ENCODE peak calls at places on chromosome 1, in ten cellular contexts. One of them, this sample, is unnamed.
A peak's percentile ranks its signal among the peaks of the same experiment; 100 is the strongest.

GRCh38 chr1:228647523-228648444 is 87.5 kb upstream of the RHOU start:
- DNase-seq in KBM-7: peak; percentile 83
- DNase-seq in M059J: peak; percentile 67
- DNase-seq in SW480: peak; percentile 90
- DNase-seq in mammary epithelial cell: peak; percentile 66
- DNase-seq in fibroblast of the conjunctiva: peak; percentile 41
- DNase-seq in stimulated activated CD4-positive, alpha-beta T cell treated with anti-CD3 and anti-CD28 coated beads, Interleukin-1b, Interleukin-23, amount 100 ng/mL, for 4 hours: peak; percentile 6
- DNase-seq in lower lobe of right lung: peak; percentile 49
- DNase-seq in activated naive CD8-positive, alpha-beta T cell treated with anti-CD3 and anti-CD28 coated beads, Interleukin-2, amount 50 U/mL, for 24 hours: peak; percentile 27
- DNase-seq in glutamatergic neuron: peak; percentile 58
- DNase-seq in this sample: peak; percentile 69

GRCh38 chr1:26064591-26064990 is 2.8 kb downstream of the TRIM63 start:
- DNase-seq in glutamatergic neuron: no peak
- DNase-seq in lower lobe of right lung: no peak
- DNase-seq in stimulated activated CD4-positive, alpha-beta T cell treated with anti-CD3 and anti-CD28 coated beads, Interleukin-1b, Interleukin-23, amount 100 ng/mL, for 4 hours: no peak
- DNase-seq in SW480: no peak
- DNase-seq in activated naive CD8-positive, alpha-beta T cell treated with anti-CD3 and anti-CD28 coated beads, Interleukin-2, amount 50 U/mL, for 24 hours: no peak
- DNase-seq in M059J: peak; percentile 51
- DNase-seq in fibroblast of the conjunctiva: no peak
- DNase-seq in KBM-7: no peak
- DNase-seq in mammary epithelial cell: peak; percentile 22
- DNase-seq in this sample: no peak

GRCh38 chr1:42046772-42047552 is 106.2 kb upstream of the GUCA2B start:
- DNase-seq in glutamatergic neuron: peak; percentile 33
- DNase-seq in SW480: peak; percentile 83
- DNase-seq in M059J: no peak
- DNase-seq in KBM-7: no peak
- DNase-seq in mammary epithelial cell: no peak
- DNase-seq in activated naive CD8-positive, alpha-beta T cell treated with anti-CD3 and anti-CD28 coated beads, Interleukin-2, amount 50 U/mL, for 24 hours: no peak
- DNase-seq in stimulated activated CD4-positive, alpha-beta T cell treated with anti-CD3 and anti-CD28 coated beads, Interleukin-1b, Interleukin-23, amount 100 ng/mL, for 4 hours: no peak
- DNase-seq in lower lobe of right lung: no peak
- DNase-seq in fibroblast of the conjunctiva: no peak
- DNase-seq in this sample: no peak

GRCh38 chr1:81179239-81179638 is 621.5 kb upstream of the ADGRL2 start:
- DNase-seq in fibroblast of the conjunctiva: peak; percentile 76
- DNase-seq in activated naive CD8-positive, alpha-beta T cell treated with anti-CD3 and anti-CD28 coated beads, Interleukin-2, amount 50 U/mL, for 24 hours: no peak
- DNase-seq in SW480: peak; percentile 3
- DNase-seq in M059J: peak; percentile 92
- DNase-seq in glutamatergic neuron: no peak
- DNase-seq in KBM-7: no peak
- DNase-seq in lower lobe of right lung: no peak
- DNase-seq in stimulated activated CD4-positive, alpha-beta T cell treated with anti-CD3 and anti-CD28 coated beads, Interleukin-1b, Interleukin-23, amount 100 ng/mL, for 4 hours: no peak
- DNase-seq in mammary epithelial cell: peak; percentile 92
- DNase-seq in this sample: no peak

GRCh38 chr1:42479621-42480020 is 16.5 kb downstream of the CCDC30 start:
- DNase-seq in activated naive CD8-positive, alpha-beta T cell treated with anti-CD3 and anti-CD28 coated beads, Interleukin-2, amount 50 U/mL, for 24 hours: no peak
- DNase-seq in mammary epithelial cell: peak; percentile 56
- DNase-seq in KBM-7: peak; percentile 19
- DNase-seq in SW480: peak; percentile 46
- DNase-seq in glutamatergic neuron: peak; percentile 55
- DNase-seq in lower lobe of right lung: no peak
- DNase-seq in fibroblast of the conjunctiva: no peak
- DNase-seq in stimulated activated CD4-positive, alpha-beta T cell treated with anti-CD3 and anti-CD28 coated beads, Interleukin-1b, Interleukin-23, amount 100 ng/mL, for 4 hours: no peak
- DNase-seq in M059J: peak; percentile 54
- DNase-seq in this sample: peak; percentile 3

GRCh38 chr1:118949317-118949716 is 38.8 kb downstream of the TBX15 start:
- DNase-seq in fibroblast of the conjunctiva: no peak
- DNase-seq in lower lobe of right lung: no peak
- DNase-seq in M059J: peak; percentile 76
- DNase-seq in KBM-7: no peak
- DNase-seq in mammary epithelial cell: no peak
- DNase-seq in glutamatergic neuron: no peak
- DNase-seq in activated naive CD8-positive, alpha-beta T cell treated with anti-CD3 and anti-CD28 coated beads, Interleukin-2, amount 50 U/mL, for 24 hours: no peak
- DNase-seq in stimulated activated CD4-positive, alpha-beta T cell treated with anti-CD3 and anti-CD28 coated beads, Interleukin-1b, Interleukin-23, amount 100 ng/mL, for 4 hours: no peak
- DNase-seq in SW480: no peak
- DNase-seq in this sample: no peak

GRCh38 chr1:71014110-71014509 is 33.5 kb downstream of the PTGER3 start:
- DNase-seq in activated naive CD8-positive, alpha-beta T cell treated with anti-CD3 and anti-CD28 coated beads, Interleukin-2, amount 50 U/mL, for 24 hours: no peak
- DNase-seq in stimulated activated CD4-positive, alpha-beta T cell treated with anti-CD3 and anti-CD28 coated beads, Interleukin-1b, Interleukin-23, amount 100 ng/mL, for 4 hours: no peak
- DNase-seq in KBM-7: no peak
- DNase-seq in glutamatergic neuron: no peak
- DNase-seq in lower lobe of right lung: no peak
- DNase-seq in mammary epithelial cell: no peak
- DNase-seq in fibroblast of the conjunctiva: no peak
- DNase-seq in SW480: peak; percentile 19
- DNase-seq in M059J: peak; percentile 66
- DNase-seq in this sample: no peak

GRCh38 chr1:243482237-243483022 is 226.6 kb downstream of the SDCCAG8 start:
- DNase-seq in activated naive CD8-positive, alpha-beta T cell treated with anti-CD3 and anti-CD28 coated beads, Interleukin-2, amount 50 U/mL, for 24 hours: peak; percentile 18
- DNase-seq in lower lobe of right lung: no peak
- DNase-seq in KBM-7: no peak
- DNase-seq in M059J: peak; percentile 20
- DNase-seq in stimulated activated CD4-positive, alpha-beta T cell treated with anti-CD3 and anti-CD28 coated beads, Interleukin-1b, Interleukin-23, amount 100 ng/mL, for 4 hours: no peak
- DNase-seq in glutamatergic neuron: peak; percentile 57
- DNase-seq in mammary epithelial cell: peak; percentile 37
- DNase-seq in fibroblast of the conjunctiva: peak; percentile 80
- DNase-seq in SW480: peak; percentile 68
- DNase-seq in this sample: peak; percentile 59

GRCh38 chr1:84352298-84353106 is 45.8 kb upstream of the DNASE2B start:
- DNase-seq in lower lobe of right lung: no peak
- DNase-seq in M059J: no peak
- DNase-seq in stimulated activated CD4-positive, alpha-beta T cell treated with anti-CD3 and anti-CD28 coated beads, Interleukin-1b, Interleukin-23, amount 100 ng/mL, for 4 hours: no peak
- DNase-seq in mammary epithelial cell: no peak
- DNase-seq in activated naive CD8-positive, alpha-beta T cell treated with anti-CD3 and anti-CD28 coated beads, Interleukin-2, amount 50 U/mL, for 24 hours: no peak
- DNase-seq in KBM-7: no peak
- DNase-seq in SW480: no peak
- DNase-seq in fibroblast of the conjunctiva: no peak
- DNase-seq in glutamatergic neuron: no peak
- DNase-seq in this sample: peak; percentile 11

GRCh38 chr1:161747789-161748188 is 1.8 kb upstream of the DUSP12 start:
- DNase-seq in mammary epithelial cell: no peak
- DNase-seq in M059J: no peak
- DNase-seq in activated naive CD8-positive, alpha-beta T cell treated with anti-CD3 and anti-CD28 coated beads, Interleukin-2, amount 50 U/mL, for 24 hours: no peak
- DNase-seq in fibroblast of the conjunctiva: no peak
- DNase-seq in KBM-7: no peak
- DNase-seq in lower lobe of right lung: no peak
- DNase-seq in stimulated activated CD4-positive, alpha-beta T cell treated with anti-CD3 and anti-CD28 coated beads, Interleukin-1b, Interleukin-23, amount 100 ng/mL, for 4 hours: no peak
- DNase-seq in SW480: no peak
- DNase-seq in glutamatergic neuron: no peak
- DNase-seq in this sample: no peak

GRCh38 chr1:59046730-59047157 is 250.2 kb upstream of the FGGY start:
- DNase-seq in SW480: no peak
- DNase-seq in glutamatergic neuron: no peak
- DNase-seq in stimulated activated CD4-positive, alpha-beta T cell treated with anti-CD3 and anti-CD28 coated beads, Interleukin-1b, Interleukin-23, amount 100 ng/mL, for 4 hours: no peak
- DNase-seq in KBM-7: no peak
- DNase-seq in fibroblast of the conjunctiva: no peak
- DNase-seq in activated naive CD8-positive, alpha-beta T cell treated with anti-CD3 and anti-CD28 coated beads, Interleukin-2, amount 50 U/mL, for 24 hours: peak; percentile 33
- DNase-seq in lower lobe of right lung: no peak
- DNase-seq in M059J: peak; percentile 30
- DNase-seq in mammary epithelial cell: no peak
- DNase-seq in this sample: no peak

GRCh38 chr1:19769211-19769932 is 30.3 kb downstream of the TMCO4 start:
- DNase-seq in KBM-7: no peak
- DNase-seq in glutamatergic neuron: no peak
- DNase-seq in SW480: no peak
- DNase-seq in stimulated activated CD4-positive, alpha-beta T cell treated with anti-CD3 and anti-CD28 coated beads, Interleukin-1b, Interleukin-23, amount 100 ng/mL, for 4 hours: no peak
- DNase-seq in lower lobe of right lung: no peak
- DNase-seq in activated naive CD8-positive, alpha-beta T cell treated with anti-CD3 and anti-CD28 coated beads, Interleukin-2, amount 50 U/mL, for 24 hours: no peak
- DNase-seq in M059J: no peak
- DNase-seq in fibroblast of the conjunctiva: no peak
- DNase-seq in mammary epithelial cell: no peak
- DNase-seq in this sample: no peak

GRCh38 chr1:101284021-101284420 is 47.2 kb downstream of the S1PR1 start:
- DNase-seq in M059J: no peak
- DNase-seq in SW480: no peak
- DNase-seq in mammary epithelial cell: no peak
- DNase-seq in KBM-7: no peak
- DNase-seq in lower lobe of right lung: no peak
- DNase-seq in glutamatergic neuron: no peak
- DNase-seq in activated naive CD8-positive, alpha-beta T cell treated with anti-CD3 and anti-CD28 coated beads, Interleukin-2, amount 50 U/mL, for 24 hours: peak; percentile 47
- DNase-seq in stimulated activated CD4-positive, alpha-beta T cell treated with anti-CD3 and anti-CD28 coated beads, Interleukin-1b, Interleukin-23, amount 100 ng/mL, for 4 hours: peak; percentile 25
- DNase-seq in fibroblast of the conjunctiva: no peak
- DNase-seq in this sample: no peak

GRCh38 chr1:22652881-22653316 is at the start of gene C1QB:
- DNase-seq in glutamatergic neuron: no peak
- DNase-seq in lower lobe of right lung: peak; percentile 83
- DNase-seq in activated naive CD8-positive, alpha-beta T cell treated with anti-CD3 and anti-CD28 coated beads, Interleukin-2, amount 50 U/mL, for 24 hours: no peak
- DNase-seq in SW480: no peak
- DNase-seq in fibroblast of the conjunctiva: no peak
- DNase-seq in KBM-7: no peak
- DNase-seq in stimulated activated CD4-positive, alpha-beta T cell treated with anti-CD3 and anti-CD28 coated beads, Interleukin-1b, Interleukin-23, amount 100 ng/mL, for 4 hours: no peak
- DNase-seq in M059J: no peak
- DNase-seq in mammary epithelial cell: no peak
- DNase-seq in this sample: no peak

GRCh38 chr1:61230523-61230922 is 148.2 kb downstream of the NFIA start:
- DNase-seq in activated naive CD8-positive, alpha-beta T cell treated with anti-CD3 and anti-CD28 coated beads, Interleukin-2, amount 50 U/mL, for 24 hours: no peak
- DNase-seq in KBM-7: no peak
- DNase-seq in glutamatergic neuron: no peak
- DNase-seq in lower lobe of right lung: no peak
- DNase-seq in stimulated activated CD4-positive, alpha-beta T cell treated with anti-CD3 and anti-CD28 coated beads, Interleukin-1b, Interleukin-23, amount 100 ng/mL, for 4 hours: no peak
- DNase-seq in mammary epithelial cell: no peak
- DNase-seq in SW480: peak; percentile 29
- DNase-seq in fibroblast of the conjunctiva: no peak
- DNase-seq in M059J: no peak
- DNase-seq in this sample: no peak

GRCh38 chr1:99180343-99180808 is 83.9 kb upstream of the PLPPR4 start:
- DNase-seq in lower lobe of right lung: no peak
- DNase-seq in stimulated activated CD4-positive, alpha-beta T cell treated with anti-CD3 and anti-CD28 coated beads, Interleukin-1b, Interleukin-23, amount 100 ng/mL, for 4 hours: peak; percentile 29
- DNase-seq in mammary epithelial cell: peak; percentile 62
- DNase-seq in glutamatergic neuron: peak; percentile 76
- DNase-seq in M059J: peak; percentile 84
- DNase-seq in fibroblast of the conjunctiva: peak; percentile 62
- DNase-seq in SW480: peak; percentile 77
- DNase-seq in activated naive CD8-positive, alpha-beta T cell treated with anti-CD3 and anti-CD28 coated beads, Interleukin-2, amount 50 U/mL, for 24 hours: peak; percentile 59
- DNase-seq in KBM-7: peak; percentile 73
- DNase-seq in this sample: peak; percentile 83

GRCh38 chr1:93738926-93739325 is 57.3 kb upstream of the BCAR3 start:
- DNase-seq in fibroblast of the conjunctiva: no peak
- DNase-seq in lower lobe of right lung: no peak
- DNase-seq in activated naive CD8-positive, alpha-beta T cell treated with anti-CD3 and anti-CD28 coated beads, Interleukin-2, amount 50 U/mL, for 24 hours: no peak
- DNase-seq in SW480: peak; percentile 44
- DNase-seq in mammary epithelial cell: no peak
- DNase-seq in KBM-7: no peak
- DNase-seq in stimulated activated CD4-positive, alpha-beta T cell treated with anti-CD3 and anti-CD28 coated beads, Interleukin-1b, Interleukin-23, amount 100 ng/mL, for 4 hours: no peak
- DNase-seq in glutamatergic neuron: no peak
- DNase-seq in M059J: peak; percentile 59
- DNase-seq in this sample: peak; percentile 32

GRCh38 chr1:220347654-220348175 is 75.5 kb upstream of the RAB3GAP2 start:
- DNase-seq in KBM-7: peak; percentile 8
- DNase-seq in stimulated activated CD4-positive, alpha-beta T cell treated with anti-CD3 and anti-CD28 coated beads, Interleukin-1b, Interleukin-23, amount 100 ng/mL, for 4 hours: no peak
- DNase-seq in SW480: no peak
- DNase-seq in M059J: no peak
- DNase-seq in activated naive CD8-positive, alpha-beta T cell treated with anti-CD3 and anti-CD28 coated beads, Interleukin-2, amount 50 U/mL, for 24 hours: no peak
- DNase-seq in mammary epithelial cell: no peak
- DNase-seq in lower lobe of right lung: no peak
- DNase-seq in fibroblast of the conjunctiva: no peak
- DNase-seq in glutamatergic neuron: no peak
- DNase-seq in this sample: no peak

GRCh38 chr1:2596530-2597333 is 10.2 kb downstream of the PRXL2B start:
- DNase-seq in mammary epithelial cell: no peak
- DNase-seq in stimulated activated CD4-positive, alpha-beta T cell treated with anti-CD3 and anti-CD28 coated beads, Interleukin-1b, Interleukin-23, amount 100 ng/mL, for 4 hours: no peak
- DNase-seq in M059J: no peak
- DNase-seq in glutamatergic neuron: no peak
- DNase-seq in fibroblast of the conjunctiva: no peak
- DNase-seq in lower lobe of right lung: no peak
- DNase-seq in KBM-7: no peak
- DNase-seq in activated naive CD8-positive, alpha-beta T cell treated with anti-CD3 and anti-CD28 coated beads, Interleukin-2, amount 50 U/mL, for 24 hours: no peak
- DNase-seq in SW480: no peak
- DNase-seq in this sample: no peak

GRCh38 chr1:9281907-9282306 is 10.8 kb upstream of the SPSB1 start:
- DNase-seq in SW480: no peak
- DNase-seq in activated naive CD8-positive, alpha-beta T cell treated with anti-CD3 and anti-CD28 coated beads, Interleukin-2, amount 50 U/mL, for 24 hours: no peak
- DNase-seq in M059J: no peak
- DNase-seq in lower lobe of right lung: no peak
- DNase-seq in glutamatergic neuron: no peak
- DNase-seq in KBM-7: no peak
- DNase-seq in mammary epithelial cell: no peak
- DNase-seq in stimulated activated CD4-positive, alpha-beta T cell treated with anti-CD3 and anti-CD28 coated beads, Interleukin-1b, Interleukin-23, amount 100 ng/mL, for 4 hours: no peak
- DNase-seq in fibroblast of the conjunctiva: no peak
- DNase-seq in this sample: no peak